ENCODE peak calls at places on chromosomes 4 and X, in four cellular contexts. R, W, F and J are unnamed samples.

GRCh38 chrX:49193542-49193964 is 6.4 kb downstream of the SYP start:
- DNase-seq in R (no peak), W (no peak), F (no peak), J (no peak)

GRCh38 chrX:31126205-31126604 is 54.4 kb upstream of the FTHL17 start:
- DNase-seq in R (no peak), W (no peak), F (no peak), J (no peak)

GRCh38 chrX:74187211-74187610 is 116.8 kb upstream of the ZCCHC13 start:
- DNase-seq in R (no peak), W (no peak), F (no peak), J (no peak)

GRCh38 chrX:153651540-153652079 is 4.6 kb downstream of the DUSP9 start:
- DNase-seq in R (no peak), W (no peak), F (no peak), J (no peak)

GRCh38 chrX:143486105-143486504 is 31.2 kb downstream of the SPANXN3 start:
- DNase-seq in R (no peak), W (no peak), F (no peak), J (no peak)

GRCh38 chr4:31949045-31949444 is 1228.9 kb downstream of the PCDH7 start:
- DNase-seq in R (no peak), W (no peak), F (no peak), J (no peak)

GRCh38 chr4:37946503-37947179 is 13.6 kb upstream of the PTTG2 start:
- DNase-seq in R (no peak), W (no peak), F (no peak), J (no peak)

GRCh38 chr4:38768968-38769394 is 13.8 kb downstream of the TLR10 start:
- DNase-seq in R (no peak), W (no peak), F (no peak), J (no peak)

GRCh38 chrX:19906293-19906692 is 18.9 kb upstream of the SH3KBP1 start:
- DNase-seq in R (no peak), W (no peak), F (peak), J (no peak)

GRCh38 chrX:118347131-118347530 is 1.2 kb downstream of the WDR44 start:
- DNase-seq in R (no peak), W (no peak), F (peak), J (no peak)

GRCh38 chrX:77953300-77953699 is 16.1 kb downstream of the PGAM4 start:
- DNase-seq in R (no peak), W (no peak), F (no peak), J (no peak)

GRCh38 chr4:148373093-148373492 is 69.1 kb downstream of the NR3C2 start:
- DNase-seq in R (no peak), W (no peak), F (no peak), J (no peak)

GRCh38 chr4:3872834-3873313 is 106.7 kb downstream of the ADRA2C start:
- DNase-seq in R (no peak), W (no peak), F (no peak), J (no peak)

GRCh38 chr4:88697588-88698329 is at the start of gene NAP1L5:
- DNase-seq in R (peak), W (peak), F (peak), J (peak)

GRCh38 chr4:11847161-11847560 is 418.5 kb upstream of the HS3ST1 start:
- DNase-seq in R (no peak), W (no peak), F (no peak), J (no peak)

GRCh38 chr4:156968479-156968984 is 3.1 kb downstream of the PDGFC start:
- DNase-seq in R (peak), W (no peak), F (peak), J (peak)

GRCh38 chr4:28744066-28744465 is 1883.4 kb downstream of the STIM2 start:
- DNase-seq in R (no peak), W (no peak), F (no peak), J (no peak)

GRCh38 chrX:19893722-19894121 is 6.3 kb upstream of the SH3KBP1 start:
- DNase-seq in R (no peak), W (no peak), F (no peak), J (no peak)

GRCh38 chrX:120310861-120311631 is at the start of gene TMEM255A:
- DNase-seq in R (no peak), W (no peak), F (no peak), J (no peak)

GRCh38 chrX:45309096-45309495 is 108.4 kb upstream of the DIPK2B start:
- DNase-seq in R (no peak), W (no peak), F (peak), J (no peak)